ENCODE peak calls at places on chromosomes 12 and 14, in four cellular contexts. One of them, this sample, is unnamed.

GRCh38 chr12:46585854-46586621 is 213.5 kb upstream of the SLC38A2 start:
- DNase-seq in CD4-positive, alpha-beta T cell: peak
- DNase-seq in iris pigment epithelial cell: peak
- DNase-seq in RKO: no peak
- DNase-seq in this sample: peak

GRCh38 chr12:111430418-111431353 is 25.0 kb downstream of the SH2B3 start:
- DNase-seq in CD4-positive, alpha-beta T cell: peak
- DNase-seq in iris pigment epithelial cell: no peak
- DNase-seq in RKO: no peak
- DNase-seq in this sample: peak

GRCh38 chr12:45273717-45274271 is 57.9 kb downstream of the ANO6 start:
- DNase-seq in CD4-positive, alpha-beta T cell: no peak
- DNase-seq in iris pigment epithelial cell: peak
- DNase-seq in RKO: peak
- DNase-seq in this sample: no peak

GRCh38 chr14:94313991-94314655 is 9.0 kb downstream of the SERPINA6 start:
- DNase-seq in RKO: no peak
- DNase-seq in iris pigment epithelial cell: peak
- DNase-seq in CD4-positive, alpha-beta T cell: no peak
- DNase-seq in this sample: no peak

GRCh38 chr12:113230315-113231274 is 9.3 kb downstream of the TPCN1 start:
- DNase-seq in iris pigment epithelial cell: peak
- DNase-seq in RKO: no peak
- DNase-seq in CD4-positive, alpha-beta T cell: no peak
- DNase-seq in this sample: no peak

GRCh38 chr12:70849265-70849960 is 71.1 kb downstream of the PTPRR start:
- DNase-seq in RKO: peak
- DNase-seq in iris pigment epithelial cell: peak
- DNase-seq in CD4-positive, alpha-beta T cell: no peak
- DNase-seq in this sample: no peak

GRCh38 chr12:113239288-113239771 is 18.1 kb downstream of the TPCN1 start:
- DNase-seq in iris pigment epithelial cell: no peak
- DNase-seq in CD4-positive, alpha-beta T cell: no peak
- DNase-seq in RKO: no peak
- DNase-seq in this sample: no peak

GRCh38 chr12:19431407-19432308 is 7.6 kb upstream of the AEBP2 start:
- DNase-seq in iris pigment epithelial cell: peak
- DNase-seq in RKO: no peak
- DNase-seq in CD4-positive, alpha-beta T cell: no peak
- DNase-seq in this sample: no peak

GRCh38 chr12:112308184-112308583 is 74.0 kb downstream of the HECTD4 start:
- DNase-seq in iris pigment epithelial cell: no peak
- DNase-seq in RKO: no peak
- DNase-seq in CD4-positive, alpha-beta T cell: no peak
- DNase-seq in this sample: no peak

GRCh38 chr12:104340177-104340576 is 36.6 kb downstream of the EID3 start:
- DNase-seq in iris pigment epithelial cell: peak
- DNase-seq in RKO: no peak
- DNase-seq in CD4-positive, alpha-beta T cell: no peak
- DNase-seq in this sample: no peak

GRCh38 chr12:30822385-30823139 is 67.8 kb upstream of the CAPRIN2 start:
- DNase-seq in RKO: no peak
- DNase-seq in CD4-positive, alpha-beta T cell: no peak
- DNase-seq in iris pigment epithelial cell: peak
- DNase-seq in this sample: peak

GRCh38 chr12:18658829-18659228 is 79.0 kb downstream of the PLCZ1 start:
- DNase-seq in iris pigment epithelial cell: no peak
- DNase-seq in RKO: no peak
- DNase-seq in CD4-positive, alpha-beta T cell: no peak
- DNase-seq in this sample: no peak

GRCh38 chr12:64600164-64600561 is 10.1 kb upstream of the RASSF3 start:
- DNase-seq in CD4-positive, alpha-beta T cell: no peak
- DNase-seq in iris pigment epithelial cell: no peak
- DNase-seq in RKO: no peak
- DNase-seq in this sample: no peak

GRCh38 chr12:101856030-101856429 is 21.4 kb upstream of the DRAM1 start:
- DNase-seq in iris pigment epithelial cell: no peak
- DNase-seq in CD4-positive, alpha-beta T cell: no peak
- DNase-seq in RKO: no peak
- DNase-seq in this sample: no peak

GRCh38 chr14:85501751-85502150 is 28.2 kb upstream of the FLRT2 start:
- DNase-seq in iris pigment epithelial cell: no peak
- DNase-seq in CD4-positive, alpha-beta T cell: no peak
- DNase-seq in RKO: no peak
- DNase-seq in this sample: no peak

GRCh38 chr12:115185529-115185928 is 501.6 kb upstream of the TBX3 start:
- DNase-seq in RKO: no peak
- DNase-seq in CD4-positive, alpha-beta T cell: no peak
- DNase-seq in iris pigment epithelial cell: peak
- DNase-seq in this sample: no peak

GRCh38 chr12:69291278-69291593 is 51.9 kb downstream of the CPSF6 start:
- DNase-seq in RKO: no peak
- DNase-seq in iris pigment epithelial cell: no peak
- DNase-seq in CD4-positive, alpha-beta T cell: no peak
- DNase-seq in this sample: no peak

GRCh38 chr12:111041091-111041490 is 120.7 kb upstream of the MYL2 start:
- DNase-seq in CD4-positive, alpha-beta T cell: no peak
- DNase-seq in iris pigment epithelial cell: no peak
- DNase-seq in RKO: peak
- DNase-seq in this sample: no peak

GRCh38 chr14:50452979-50453705 is 56.5 kb upstream of the CDKL1 start:
- DNase-seq in iris pigment epithelial cell: peak
- DNase-seq in CD4-positive, alpha-beta T cell: no peak
- DNase-seq in RKO: peak
- DNase-seq in this sample: no peak

GRCh38 chr12:38056701-38057689 is 259.6 kb upstream of the ALG10B start:
- DNase-seq in iris pigment epithelial cell: no peak
- DNase-seq in CD4-positive, alpha-beta T cell: no peak
- DNase-seq in RKO: peak
- DNase-seq in this sample: no peak

GRCh38 chr12:65603428-65604351 is 220.6 kb upstream of the HMGA2 start:
- DNase-seq in RKO: peak
- DNase-seq in CD4-positive, alpha-beta T cell: no peak
- DNase-seq in iris pigment epithelial cell: peak
- DNase-seq in this sample: no peak

GRCh38 chr12:98733667-98734350 is 88.7 kb downstream of the APAF1 start:
- DNase-seq in CD4-positive, alpha-beta T cell: no peak
- DNase-seq in iris pigment epithelial cell: peak
- DNase-seq in RKO: no peak
- DNase-seq in this sample: no peak

GRCh38 chr12:115500872-115501271 is 776.6 kb downstream of the MED13L start:
- DNase-seq in iris pigment epithelial cell: no peak
- DNase-seq in CD4-positive, alpha-beta T cell: no peak
- DNase-seq in RKO: no peak
- DNase-seq in this sample: no peak

GRCh38 chr12:57522887-57523705 is 472 bp downstream of the MBD6 start:
- DNase-seq in RKO: peak
- DNase-seq in iris pigment epithelial cell: peak
- DNase-seq in CD4-positive, alpha-beta T cell: no peak
- DNase-seq in this sample: no peak

GRCh38 chr14:80607430-80608200 is 333.9 kb downstream of the CEP128 start:
- DNase-seq in iris pigment epithelial cell: peak
- DNase-seq in CD4-positive, alpha-beta T cell: no peak
- DNase-seq in RKO: no peak
- DNase-seq in this sample: no peak

GRCh38 chr14:67971627-67972625 is 152.3 kb downstream of the RAD51B start:
- DNase-seq in RKO: no peak
- DNase-seq in iris pigment epithelial cell: no peak
- DNase-seq in CD4-positive, alpha-beta T cell: no peak
- DNase-seq in this sample: no peak

GRCh38 chr14:105311838-105312237 is 2.7 kb upstream of the PACS2 start:
- DNase-seq in RKO: no peak
- DNase-seq in iris pigment epithelial cell: no peak
- DNase-seq in CD4-positive, alpha-beta T cell: no peak
- DNase-seq in this sample: no peak

GRCh38 chr14:106506901-106507305 is 980.5 kb downstream of the TMEM121 start:
- DNase-seq in iris pigment epithelial cell: no peak
- DNase-seq in CD4-positive, alpha-beta T cell: peak
- DNase-seq in RKO: no peak
- DNase-seq in this sample: no peak

This sample was measured in memory B cell.